ENCODE peak calls at places on chromosome 13, in four cellular contexts. One of them, this sample, is unnamed.

GRCh38 chr13:26236306-26236705 is 14.2 kb upstream of the RNF6 start:
- DNase-seq in T47D: no peak
- DNase-seq in activated CD4-positive, alpha-beta T cell treated with anti-CD3 and anti-CD28 coated beads for 24 hours: no peak
- DNase-seq in endodermal cell: no peak
- DNase-seq in this sample: no peak

GRCh38 chr13:54241719-54242118 is 1213.1 kb downstream of the OLFM4 start:
- DNase-seq in T47D: peak
- DNase-seq in endodermal cell: no peak
- DNase-seq in activated CD4-positive, alpha-beta T cell treated with anti-CD3 and anti-CD28 coated beads for 24 hours: no peak
- DNase-seq in this sample: no peak

GRCh38 chr13:106466691-106467405 is 68.6 kb downstream of the EFNB2 start:
- DNase-seq in endodermal cell: no peak
- DNase-seq in activated CD4-positive, alpha-beta T cell treated with anti-CD3 and anti-CD28 coated beads for 24 hours: no peak
- DNase-seq in T47D: no peak
- DNase-seq in this sample: no peak

GRCh38 chr13:73825143-73825542 is 309.1 kb downstream of the KLF12 start:
- DNase-seq in T47D: no peak
- DNase-seq in activated CD4-positive, alpha-beta T cell treated with anti-CD3 and anti-CD28 coated beads for 24 hours: no peak
- DNase-seq in endodermal cell: no peak
- DNase-seq in this sample: no peak

GRCh38 chr13:23996456-23996855 is 99.2 kb upstream of the C1QTNF9B start:
- DNase-seq in activated CD4-positive, alpha-beta T cell treated with anti-CD3 and anti-CD28 coated beads for 24 hours: no peak
- DNase-seq in endodermal cell: peak
- DNase-seq in T47D: peak
- DNase-seq in this sample: no peak

GRCh38 chr13:112893570-112894422 is 75.2 kb upstream of the MCF2L start:
- DNase-seq in T47D: peak
- DNase-seq in activated CD4-positive, alpha-beta T cell treated with anti-CD3 and anti-CD28 coated beads for 24 hours: no peak
- DNase-seq in endodermal cell: peak
- DNase-seq in this sample: peak

GRCh38 chr13:31638577-31638976 is 100.7 kb upstream of the RXFP2 start:
- DNase-seq in T47D: no peak
- DNase-seq in activated CD4-positive, alpha-beta T cell treated with anti-CD3 and anti-CD28 coated beads for 24 hours: no peak
- DNase-seq in endodermal cell: no peak
- DNase-seq in this sample: no peak

GRCh38 chr13:49620170-49620621 is 8.1 kb upstream of the ARL11 start:
- DNase-seq in activated CD4-positive, alpha-beta T cell treated with anti-CD3 and anti-CD28 coated beads for 24 hours: no peak
- DNase-seq in endodermal cell: no peak
- DNase-seq in T47D: no peak
- DNase-seq in this sample: no peak

GRCh38 chr13:43307921-43308433 is 284.6 kb downstream of the DNAJC15 start:
- DNase-seq in T47D: peak
- DNase-seq in activated CD4-positive, alpha-beta T cell treated with anti-CD3 and anti-CD28 coated beads for 24 hours: no peak
- DNase-seq in endodermal cell: peak
- DNase-seq in this sample: no peak

GRCh38 chr13:21913010-21913409 is 242.1 kb downstream of the FGF9 start:
- DNase-seq in T47D: peak
- DNase-seq in endodermal cell: peak
- DNase-seq in activated CD4-positive, alpha-beta T cell treated with anti-CD3 and anti-CD28 coated beads for 24 hours: no peak
- DNase-seq in this sample: no peak

GRCh38 chr13:46983881-46984280 is 87.0 kb upstream of the HTR2A start:
- DNase-seq in activated CD4-positive, alpha-beta T cell treated with anti-CD3 and anti-CD28 coated beads for 24 hours: no peak
- DNase-seq in endodermal cell: no peak
- DNase-seq in T47D: no peak
- DNase-seq in this sample: no peak

This sample was measured in 8988T.